ENCODE peak calls at places on chromosomes 1 and 21, in seven cellular contexts. O is H54, Z is AG08395, K is heart left ventricle, Y is RWPE1, S is tibial nerve, X is caudate nucleus. U is an unnamed sample.
A peak's percentile ranks its signal among the peaks of the same experiment; 100 is the strongest.

GRCh38 chr21:29829514-29830255 is 110.1 kb downstream of the GRIK1 start:
- DNase-seq in O (no peak), Z (no peak), K (no peak), Y (peak; percentile 15), S (no peak), X (no peak), U (no peak)

GRCh38 chr1:194889310-194889709 is 1702.9 kb upstream of the B3GALT2 start:
- DNase-seq in O (no peak), Z (no peak), K (no peak), Y (no peak), S (no peak), X (no peak), U (no peak)

GRCh38 chr1:64956733-64957441 is 9.5 kb downstream of the JAK1 start:
- DNase-seq in O (no peak), Z (no peak), K (no peak), Y (no peak), S (no peak), X (no peak), U (no peak)

GRCh38 chr1:40693425-40693824 is 1.9 kb downstream of the NFYC start:
- DNase-seq in O (no peak), Z (no peak), K (no peak), Y (no peak), S (no peak), X (no peak), U (no peak)

GRCh38 chr1:206495493-206496046 is 11.8 kb upstream of the RASSF5 start:
- DNase-seq in O (no peak), Z (no peak), K (no peak), Y (no peak), S (no peak), X (no peak), U (peak; percentile 27)

GRCh38 chr1:14945132-14946010 is 208.2 kb upstream of the TMEM51 start:
- DNase-seq in O (peak; percentile 17), Z (peak; percentile 80), K (peak; percentile 49), Y (no peak), S (no peak), X (peak; percentile 39), U (peak; percentile 84)

GRCh38 chr1:213295860-213296259 is 244.8 kb downstream of the RPS6KC1 start:
- DNase-seq in O (no peak), Z (no peak), K (no peak), Y (no peak), S (no peak), X (no peak), U (no peak)

GRCh38 chr1:74733616-74734484 is 898 bp downstream of the TYW3 start:
- DNase-seq in O (peak; percentile 16), Z (peak; percentile 62), K (no peak), Y (peak; percentile 59), S (peak; percentile 53), X (peak; percentile 58), U (peak; percentile 45)

GRCh38 chr1:225770586-225771248 is 6.9 kb upstream of the SRP9 start:
- DNase-seq in O (no peak), Z (no peak), K (no peak), Y (no peak), S (no peak), X (no peak), U (no peak)

GRCh38 chr1:28428990-28429520 is 59.5 kb downstream of the PHACTR4 start:
- DNase-seq in O (no peak), Z (no peak), K (no peak), Y (no peak), S (no peak), X (no peak), U (no peak)

GRCh38 chr1:161943713-161944112 is 80.0 kb downstream of the OLFML2B start:
- DNase-seq in O (no peak), Z (no peak), K (no peak), Y (no peak), S (no peak), X (no peak), U (no peak)

GRCh38 chr1:13760921-13761320 is 60.9 kb downstream of the PRDM2 start:
- DNase-seq in O (no peak), Z (no peak), K (no peak), Y (no peak), S (no peak), X (no peak), U (no peak)

GRCh38 chr1:109873278-109874175 is 37.1 kb upstream of the CSF1 start:
- DNase-seq in O (no peak), Z (no peak), K (no peak), Y (no peak), S (peak; percentile 44), X (no peak), U (no peak)

GRCh38 chr1:24283326-24284155 is 35.6 kb upstream of the GRHL3 start:
- DNase-seq in O (no peak), Z (peak; percentile 30), K (no peak), Y (peak; percentile 69), S (no peak), X (no peak), U (peak; percentile 49)

GRCh38 chr21:34535886-34536285 is 23.9 kb upstream of the KCNE1 start:
- DNase-seq in O (no peak), Z (no peak), K (no peak), Y (no peak), S (no peak), X (no peak), U (no peak)

GRCh38 chr1:206933333-206933945 is 11.7 kb upstream of the FCMR start:
- DNase-seq in O (peak; percentile 32), Z (no peak), K (no peak), Y (no peak), S (no peak), X (no peak), U (peak; percentile 47)

GRCh38 chr1:174580801-174581200 is 133.0 kb downstream of the GPR52 start:
- DNase-seq in O (no peak), Z (no peak), K (no peak), Y (no peak), S (no peak), X (no peak), U (no peak)

GRCh38 chr1:115194571-115194970 is 105.3 kb upstream of the TSPAN2 start:
- DNase-seq in O (no peak), Z (no peak), K (no peak), Y (no peak), S (no peak), X (no peak), U (no peak)

GRCh38 chr1:171742577-171742922 is 685 bp upstream of the VAMP4 start:
- DNase-seq in O (peak; percentile 6), Z (peak; percentile 21), K (peak; percentile 45), Y (peak; percentile 34), S (peak; percentile 65), X (peak; percentile 33), U (no peak)

GRCh38 chr1:78536427-78536826 is 45.7 kb downstream of the PTGFR start:
- DNase-seq in O (no peak), Z (peak; percentile 29), K (no peak), Y (no peak), S (no peak), X (no peak), U (no peak)

GRCh38 chr1:183989078-183989577 is 48.4 kb downstream of the COLGALT2 start:
- DNase-seq in O (peak; percentile 40), Z (peak; percentile 85), K (peak; percentile 39), Y (peak; percentile 5), S (no peak), X (no peak), U (peak; percentile 44)

GRCh38 chr1:6001992-6002576 is 9.9 kb upstream of the NPHP4 start:
- DNase-seq in O (peak; percentile 41), Z (no peak), K (peak; percentile 35), Y (peak; percentile 28), S (no peak), X (no peak), U (no peak)

GRCh38 chr1:157103283-157103682 is 3.7 kb upstream of the ETV3L start:
- DNase-seq in O (no peak), Z (no peak), K (no peak), Y (no peak), S (no peak), X (no peak), U (no peak)

GRCh38 chr1:43440358-43440757 is 13.4 kb downstream of the HYI start:
- DNase-seq in O (no peak), Z (no peak), K (no peak), Y (no peak), S (no peak), X (no peak), U (no peak)

GRCh38 chr1:54278941-54279422 is 79.0 kb downstream of the MRPL37 start:
- DNase-seq in O (no peak), Z (peak; percentile 85), K (peak; percentile 28), Y (no peak), S (no peak), X (no peak), U (peak; percentile 95)

GRCh38 chr21:44524412-44525371 is 15.3 kb downstream of the KRTAP10-1 start:
- DNase-seq in O (no peak), Z (no peak), K (no peak), Y (no peak), S (no peak), X (no peak), U (no peak)

GRCh38 chr1:53547321-53547720 is 88.1 kb downstream of the DMRTB1 start:
- DNase-seq in O (no peak), Z (no peak), K (no peak), Y (no peak), S (no peak), X (no peak), U (no peak)

U was measured in hepatic stellate cell.